ENCODE peak calls at places on chromosomes 13 and 19, in ten cellular contexts. W, A, K, I, V, T, D, C, X and O are unnamed samples.
A peak's percentile ranks its signal among the peaks of the same experiment; 100 is the strongest.

GRCh38 chr19:18494267-18494607 is 27.6 kb downstream of the ELL start:
- DNase-seq in D (no peak), I (no peak), K (no peak), W (no peak), A (no peak), V (no peak), T (no peak), C (peak; percentile 37), X (no peak), O (no peak)

GRCh38 chr19:35657904-35658700 is 8.2 kb upstream of the UPK1A start:
- DNase-seq in C (no peak), T (no peak), I (no peak), W (no peak), D (no peak), V (no peak), K (no peak), X (no peak), A (no peak), O (no peak)

GRCh38 chr13:106499905-106500304 is 35.6 kb downstream of the EFNB2 start:
- DNase-seq in X (no peak), T (no peak), I (no peak), D (no peak), V (no peak), C (no peak), A (no peak), K (no peak), W (no peak), O (no peak)

GRCh38 chr19:46984077-46985010 is 35.3 kb upstream of the NPAS1 start:
- DNase-seq in I (no peak), C (no peak), V (peak; percentile 49), D (no peak), A (no peak), W (no peak), K (peak; percentile 61), T (no peak), X (peak; percentile 34), O (no peak)

GRCh38 chr13:47298506-47298905 is 401.7 kb upstream of the HTR2A start:
- DNase-seq in V (no peak), A (no peak), C (no peak), T (no peak), I (no peak), D (no peak), W (no peak), K (no peak), X (no peak), O (no peak)

GRCh38 chr13:37383856-37384255 is 214.7 kb downstream of the POSTN start:
- DNase-seq in V (no peak), X (no peak), W (no peak), A (no peak), D (no peak), T (no peak), K (no peak), C (no peak), I (no peak), O (no peak)

GRCh38 chr19:48480476-48481190 is 11.5 kb downstream of the CYTH2 start:
- DNase-seq in W (no peak), D (peak; percentile 55), A (no peak), K (peak; percentile 59), I (peak; percentile 53), C (peak; percentile 69), X (peak; percentile 52), T (no peak), V (no peak), O (peak; percentile 64)

GRCh38 chr13:106621833-106622232 is 53.9 kb upstream of the ARGLU1 start:
- DNase-seq in K (no peak), W (no peak), A (no peak), D (no peak), X (no peak), I (no peak), C (no peak), T (no peak), V (no peak), O (no peak)

DNA sequence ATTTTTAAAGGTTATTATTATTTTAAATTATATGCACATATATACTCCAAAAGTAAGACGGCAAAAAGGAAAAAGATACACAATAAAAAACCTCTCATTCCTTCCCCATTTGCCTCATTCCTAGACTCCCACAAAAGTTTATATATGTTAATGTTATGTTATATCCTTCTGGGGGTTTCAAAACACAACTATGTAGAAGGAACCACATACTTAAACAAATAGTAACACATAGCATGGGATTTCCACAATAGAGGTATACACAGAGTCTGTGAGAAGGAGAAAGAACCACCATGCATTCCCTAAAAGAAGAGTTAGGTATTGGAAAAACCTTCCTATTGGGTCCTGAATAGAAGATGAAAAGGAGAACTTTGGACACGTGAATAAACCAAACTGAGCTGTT is 9.1 kb downstream of the PDS5B start:
- DNase-seq in X (no peak), W (no peak), D (no peak), T (no peak), K (no peak), V (no peak), A (no peak), C (no peak), I (no peak), O (no peak)
- H3K27ac ChIP-seq in X (no peak overlapping the region), W (no peak overlapping the region), D (no peak overlapping the region), T (no peak overlapping the region), K (no peak overlapping the region), V (no peak overlapping the region), A (no peak overlapping the region), C (no peak overlapping the region), I (no peak overlapping the region), O (no peak overlapping the region)

GRCh38 chr19:50490411-50490811 is 13.8 kb upstream of the GARIN5A start:
- DNase-seq in I (no peak), T (no peak), X (no peak), C (no peak), D (no peak), A (no peak), W (no peak), K (no peak), V (no peak), O (no peak)

GRCh38 chr19:50486823-50487515 is 10.3 kb upstream of the GARIN5A start:
- DNase-seq in X (no peak), W (no peak), I (peak; percentile 40), C (peak; percentile 27), V (no peak), K (peak; percentile 40), T (peak; percentile 60), D (no peak), A (no peak), O (peak; percentile 32)

GRCh38 chr19:50490991-50491472 is 14.4 kb upstream of the GARIN5A start:
- DNase-seq in V (no peak), T (no peak), I (no peak), X (no peak), K (no peak), A (no peak), W (no peak), D (no peak), C (no peak), O (peak; percentile 16)

GRCh38 chr19:50489461-50490011 is 12.9 kb upstream of the GARIN5A start:
- DNase-seq in A (no peak), I (no peak), V (no peak), D (no peak), X (no peak), W (no peak), K (no peak), T (no peak), C (no peak), O (no peak)

DNA sequence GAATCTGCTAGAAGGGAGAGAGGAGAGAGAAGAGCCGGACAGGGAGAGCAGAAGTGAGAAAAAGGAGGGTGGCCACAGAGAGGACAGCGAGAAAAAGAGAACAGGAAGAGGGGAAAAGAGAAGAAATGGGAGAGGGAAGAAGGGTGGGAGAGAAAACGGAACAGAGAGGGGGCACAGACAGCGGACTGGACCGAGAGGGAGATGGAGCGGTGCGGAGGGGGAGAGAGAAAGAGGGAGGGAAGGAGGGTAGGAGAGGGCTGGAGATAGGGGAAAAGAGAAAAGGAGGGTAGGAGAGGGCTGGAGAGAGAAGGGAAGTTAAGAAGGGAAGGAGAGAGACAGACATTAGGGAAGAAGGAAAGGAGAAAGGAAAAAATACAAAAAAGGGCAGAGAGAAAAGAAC is 12.1 kb upstream of the GARIN5A start:
- DNase-seq in W (no peak), X (no peak), A (no peak), V (no peak), I (no peak), T (no peak), D (no peak), K (no peak), C (no peak), O (no peak)
- H3K27ac ChIP-seq in W (no peak overlapping the region), X (no peak overlapping the region), A (no peak overlapping the region), V (no peak overlapping the region), I (no peak overlapping the region), T (no peak overlapping the region), D (no peak overlapping the region), K (no peak overlapping the region), C (no peak overlapping the region), O (peak overlapping the region; percentile 9)

DNA sequence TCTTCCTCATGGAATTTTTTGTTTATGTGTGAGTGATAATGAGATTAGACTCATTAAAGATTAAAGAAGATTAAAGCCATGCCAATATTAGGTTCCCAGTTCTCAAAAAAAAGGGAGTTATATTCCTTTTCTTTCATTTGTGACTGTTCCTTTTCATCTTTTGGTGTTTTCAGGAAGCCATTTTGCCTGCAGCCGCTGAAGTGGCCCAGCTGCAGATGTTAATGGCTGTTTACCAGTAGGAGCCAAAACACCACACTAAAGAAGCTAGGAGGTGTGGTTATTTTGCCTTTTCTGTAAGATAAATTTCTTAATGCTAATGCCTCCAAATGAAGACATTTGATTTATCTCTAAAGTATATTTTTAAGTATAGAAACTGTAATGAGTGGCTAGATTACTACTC is 36.3 kb downstream of the ITGBL1 start:
- DNase-seq in X (no peak), I (no peak), T (no peak), C (no peak), W (no peak), K (no peak), V (no peak), A (no peak), D (no peak), O (no peak)
- H3K27ac ChIP-seq in X (no peak overlapping the region), I (no peak overlapping the region), T (no peak overlapping the region), C (no peak overlapping the region), W (no peak overlapping the region), K (no peak overlapping the region), V (no peak overlapping the region), A (no peak overlapping the region), D (no peak overlapping the region), O (no peak overlapping the region)

GRCh38 chr19:531753-532571 is at the start of gene CDC34:
- DNase-seq in K (no peak), V (no peak), X (no peak), T (peak; percentile 34), I (no peak), W (no peak), A (no peak), C (no peak), D (peak; percentile 26), O (no peak)

GRCh38 chr19:532578-533484 is 1.3 kb downstream of the CDC34 start:
- DNase-seq in D (peak; percentile 68), K (peak; percentile 90), I (peak; percentile 27), C (peak; percentile 54), T (peak; percentile 57), W (no peak), X (peak; percentile 81), A (no peak), V (peak; percentile 83), O (peak; percentile 67)

GRCh38 chr19:533485-534058 is 2.0 kb downstream of the CDC34 start:
- DNase-seq in K (no peak), X (no peak), W (no peak), V (no peak), I (no peak), C (no peak), T (no peak), A (no peak), D (no peak), O (no peak)

GRCh38 chr19:531009-531752 is 379 bp upstream of the CDC34 start:
- DNase-seq in C (peak; percentile 98), A (no peak), X (peak; percentile 89), V (peak; percentile 94), W (no peak), I (peak; percentile 87), K (peak; percentile 87), D (peak; percentile 90), T (peak; percentile 92), O (peak; percentile 59)

DNA sequence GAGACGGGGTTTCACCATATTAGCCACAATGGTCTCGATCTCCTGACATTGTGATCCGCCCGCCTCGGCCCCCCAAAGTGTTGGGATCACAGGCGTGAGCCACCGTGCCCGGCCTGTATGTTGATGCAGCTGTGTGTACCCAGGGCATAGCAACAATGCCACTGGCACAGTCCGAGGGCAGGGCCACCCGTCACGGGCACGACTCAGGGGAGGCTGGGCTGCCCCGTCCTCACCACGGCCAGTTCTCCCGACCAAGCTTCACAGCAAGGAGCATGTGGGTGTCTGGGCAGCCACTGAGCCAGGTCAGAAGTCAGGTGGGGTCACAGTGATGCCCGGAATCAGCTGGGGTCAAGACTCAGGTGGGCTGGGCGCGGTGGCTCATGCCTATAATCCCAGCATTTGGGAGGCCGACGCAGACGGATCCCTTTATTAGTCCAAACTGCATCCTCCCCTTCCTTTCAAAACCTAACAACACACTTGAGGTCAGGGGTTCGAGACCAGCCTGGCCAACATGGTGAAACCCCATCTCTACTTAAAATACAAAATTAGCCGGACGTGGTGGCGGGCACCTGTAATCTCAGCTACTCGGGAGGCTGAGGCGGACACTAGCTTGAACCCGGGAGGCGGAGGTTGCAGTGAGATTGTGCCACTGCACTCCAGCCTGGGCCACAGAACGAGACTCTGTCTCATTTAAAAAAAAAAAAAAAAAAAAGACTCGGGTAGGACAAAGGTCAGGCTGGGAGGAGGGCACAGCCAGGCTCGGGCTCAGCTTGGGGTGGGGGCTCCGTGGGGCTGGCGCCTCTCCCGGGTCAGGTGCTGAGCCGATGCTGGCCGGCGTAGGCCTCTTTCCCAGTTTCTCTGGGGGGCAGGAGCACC is 1.2 kb upstream of the CDC34 start:
- DNase-seq in T (no peak), C (no peak), X (no peak), V (no peak), I (no peak), D (peak; percentile 9), A (no peak), W (no peak), K (no peak), O (no peak)
- H3K27ac ChIP-seq in T (peak overlapping the region; percentile 50), C (peak overlapping the region; percentile 81), X (peak overlapping the region; percentile 93), V (peak overlapping the region; percentile 100), I (peak overlapping the region; percentile 75), D (peak overlapping the region; percentile 99), A (peak overlapping the region; percentile 93), W (no peak overlapping the region), K (peak overlapping the region; percentile 91), O (peak overlapping the region; percentile 90)